ENCODE peak calls at places on chromosomes 4 and X, in nine cellular contexts. M is thyroid gland, Y is BJ, R is upper lobe of right lung, G is GM10248, U is kidney, E is SK-N-SH, A is omental fat pad, D is body of pancreas. Z is an unnamed sample.

GRCh38 chr4:87103086-87103485 is 117.3 kb downstream of the KLHL8 start:
- DNase-seq in M (no peak), Y (no peak), R (no peak), G (no peak), U (no peak), E (no peak), A (no peak), D (no peak), Z (no peak)

GRCh38 chrX:13803116-13803515 is 13.8 kb downstream of the GPM6B start:
- DNase-seq in M (no peak), Y (no peak), R (no peak), G (no peak), U (no peak), E (no peak), A (no peak), D (no peak), Z (no peak)

GRCh38 chr4:87649980-87650379 is at the start of gene DMP1:
- DNase-seq in M (no peak), Y (no peak), R (no peak), G (no peak), U (no peak), E (no peak), A (no peak), D (no peak), Z (no peak)

GRCh38 chrX:21153503-21153902 is 220.7 kb upstream of the CNKSR2 start:
- DNase-seq in M (peak; percentile 2), Y (no peak), R (no peak), G (no peak), U (no peak), E (no peak), A (no peak), D (no peak), Z (no peak)

GRCh38 chr4:72031868-72032619 is at the start of gene NPFFR2:
- DNase-seq in M (peak; percentile 72), Y (no peak), R (peak; percentile 77), G (no peak), U (peak; percentile 77), E (peak; percentile 62), A (no peak), D (peak; percentile 42), Z (no peak)

GRCh38 chrX:155070038-155070437 is 898 bp downstream of the CMC4 start:
- DNase-seq in M (no peak), Y (no peak), R (no peak), G (no peak), U (no peak), E (no peak), A (no peak), D (peak; percentile 8), Z (no peak)

GRCh38 chr4:70133473-70133872 is 20.6 kb upstream of the PRR27 start:
- DNase-seq in M (no peak), Y (no peak), R (no peak), G (no peak), U (no peak), E (no peak), A (no peak), D (no peak), Z (no peak)

GRCh38 chr4:173403051-173403450 is 4.1 kb upstream of the SCRG1 start:
- DNase-seq in M (no peak), Y (no peak), R (no peak), G (no peak), U (no peak), E (no peak), A (no peak), D (no peak), Z (no peak)

GRCh38 chrX:6917666-6918065 is 229.8 kb upstream of the STS start:
- DNase-seq in M (no peak), Y (no peak), R (no peak), G (no peak), U (no peak), E (no peak), A (no peak), D (no peak), Z (no peak)

GRCh38 chr4:53490965-53491622 is 100.2 kb downstream of the LNX1 start:
- DNase-seq in M (peak; percentile 58), Y (peak; percentile 86), R (no peak), G (peak; percentile 24), U (no peak), E (peak; percentile 50), A (no peak), D (peak; percentile 67), Z (no peak)

GRCh38 chrX:153814591-153815315 is 15.6 kb downstream of the PDZD4 start:
- DNase-seq in M (no peak), Y (no peak), R (no peak), G (no peak), U (no peak), E (no peak), A (no peak), D (no peak), Z (no peak)

GRCh38 chrX:11397680-11398079 is 104.5 kb downstream of the AMELX start:
- DNase-seq in M (no peak), Y (no peak), R (no peak), G (peak; percentile 5), U (no peak), E (no peak), A (no peak), D (no peak), Z (no peak)

GRCh38 chrX:56498756-56499155 is 64.7 kb upstream of the UBQLN2 start:
- DNase-seq in M (no peak), Y (no peak), R (no peak), G (no peak), U (no peak), E (no peak), A (no peak), D (no peak), Z (no peak)

GRCh38 chrX:115912372-115912897 is 258.1 kb upstream of the AGTR2 start:
- DNase-seq in M (no peak), Y (no peak), R (no peak), G (no peak), U (no peak), E (no peak), A (no peak), D (peak; percentile 47), Z (no peak)
- TF ChIP-seq CTCF in M (no peak), Y (no peak), R (no peak), G (no peak), U (no peak), E (peak; percentile 48), A (no peak), D (no peak), Z (no peak)

DNA sequence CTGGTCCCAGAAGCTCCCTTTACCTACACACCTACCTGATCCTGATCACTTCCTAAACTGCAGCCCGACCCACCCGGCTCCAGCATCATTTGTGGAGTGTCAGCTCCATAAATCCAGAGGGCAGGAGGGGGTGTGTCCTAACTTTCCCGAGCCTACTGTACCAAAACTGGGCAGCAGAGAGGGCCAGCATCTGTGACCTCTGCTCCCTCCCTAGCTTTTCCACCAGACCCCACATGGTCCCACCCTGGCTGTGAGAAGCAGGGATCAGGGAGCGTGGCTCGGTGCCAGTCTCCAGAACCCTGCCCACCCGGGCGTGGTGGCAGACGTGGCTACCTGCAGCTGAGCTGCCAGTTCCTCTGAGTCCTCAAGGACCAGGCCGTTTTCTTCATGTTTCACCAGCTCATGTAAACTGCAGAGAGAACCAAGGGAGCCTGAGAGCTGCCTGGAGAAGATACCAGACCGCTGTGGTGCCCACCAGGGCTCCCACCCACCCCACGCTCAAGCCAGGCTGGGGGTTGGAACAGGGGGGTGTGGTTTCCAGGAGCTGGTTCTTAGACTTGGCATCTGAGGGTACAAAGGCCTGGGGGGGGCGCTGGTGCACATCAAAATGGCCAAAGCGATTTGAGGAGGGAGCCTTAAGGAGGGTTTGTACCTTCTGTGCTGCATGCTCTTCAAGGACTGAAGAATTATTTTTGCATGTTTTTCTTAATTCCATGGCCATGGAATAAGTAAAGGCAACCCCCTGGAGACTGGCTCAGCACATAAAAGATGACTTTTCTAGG is 76.7 kb upstream of the DRD5 start:
- DNase-seq in M (no peak), Y (no peak), R (no peak), G (no peak), U (no peak), E (no peak), A (no peak), D (no peak), Z (no peak)
- TF ChIP-seq CTCF in M (no peak), Y (no peak), R (no peak), G (no peak), U (no peak), E (no peak), A (no peak), D (no peak), Z (no peak)

DNA sequence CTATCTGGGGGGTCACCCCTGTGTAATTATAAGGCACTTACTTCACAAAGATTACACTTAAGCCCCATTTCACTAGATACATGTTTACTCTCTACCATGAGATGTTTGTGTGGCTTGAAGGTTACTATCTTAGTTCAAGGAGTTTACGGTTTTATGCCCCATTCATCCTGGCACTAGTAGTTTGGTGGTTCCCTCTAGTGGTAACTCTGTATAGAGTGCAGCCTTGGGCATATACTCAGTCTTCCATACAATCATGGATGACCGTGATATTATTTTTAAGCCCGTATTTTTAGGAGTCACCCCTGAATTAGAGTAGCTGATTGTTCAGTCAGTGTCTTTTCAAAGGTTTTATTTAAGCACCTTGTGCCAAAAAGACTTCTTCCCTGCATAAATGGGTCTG is 109.9 kb upstream of the FAM47C start:
- DNase-seq in M (no peak), Y (no peak), R (no peak), G (peak; percentile 5), U (no peak), E (peak; percentile 3), A (no peak), D (no peak), Z (no peak)
- TF ChIP-seq CTCF in M (no peak), Y (peak; percentile 33), R (peak; percentile 28), G (peak; percentile 17), U (no peak), E (peak; percentile 71), A (no peak), D (no peak), Z (peak; percentile 37)

GRCh38 chrX:40573763-40574162 is 7.0 kb upstream of the ATP6AP2 start:
- DNase-seq in M (no peak), Y (no peak), R (no peak), G (no peak), U (no peak), E (no peak), A (no peak), D (peak; percentile 14), Z (no peak)
- TF ChIP-seq CTCF in M (no peak), Y (peak; percentile 52), R (peak; percentile 39), G (peak; percentile 63), U (peak; percentile 38), E (peak; percentile 68), A (no peak), D (no peak), Z (peak; percentile 55)

DNA sequence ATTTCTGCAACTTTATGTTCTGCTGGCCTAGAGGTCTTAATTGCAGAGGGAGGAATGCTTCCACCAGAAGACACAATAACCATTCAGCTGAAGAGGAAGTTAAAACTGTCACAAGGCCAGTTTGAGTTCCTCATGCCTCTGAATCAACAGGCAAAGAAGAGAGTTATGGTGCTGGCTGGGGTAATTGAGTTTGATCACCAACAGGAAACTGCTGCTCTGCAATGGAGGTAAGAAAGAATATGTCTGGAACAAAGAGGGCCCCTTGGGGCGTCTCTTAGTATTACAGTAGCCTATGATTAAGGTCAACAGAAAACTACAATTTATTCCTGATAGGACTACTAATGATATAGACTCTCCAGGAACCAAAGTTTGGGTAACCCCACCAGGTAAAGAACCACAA is 744.0 kb downstream of the FSTL5 start:
- DNase-seq in M (no peak), Y (no peak), R (no peak), G (no peak), U (no peak), E (peak; percentile 7), A (no peak), D (peak; percentile 44), Z (no peak)
- TF ChIP-seq CTCF in M (no peak), Y (no peak), R (no peak), G (no peak), U (no peak), E (no peak), A (no peak), D (no peak), Z (no peak)

GRCh38 chrX:51860679-51861078 is 32.7 kb upstream of the MAGED1 start:
- DNase-seq in M (no peak), Y (no peak), R (no peak), G (peak; percentile 6), U (no peak), E (peak; percentile 30), A (no peak), D (peak; percentile 31), Z (no peak)
- TF ChIP-seq CTCF in M (no peak), Y (peak; percentile 54), R (peak; percentile 44), G (peak; percentile 30), U (peak; percentile 39), E (peak; percentile 65), A (no peak), D (no peak), Z (peak; percentile 57)

Z was measured in D721Med.